ENCODE peak calls at places on chromosome 17, in seven cellular contexts. J is T47D, X is HepG2, W is HCT116, Y is K562, R is SK-N-SH, L is H1. D is an unnamed sample.

GRCh38 chr17:13704333-13704732 is 102.6 kb upstream of the HS3ST3A1 start:
- DNase-seq in J (no peak), X (no peak), W (no peak), Y (no peak), R (no peak), L (no peak), D (no peak)

GRCh38 chr17:80109713-80110446 is 8.5 kb downstream of the GAA start:
- DNase-seq in J (no peak), X (no peak), W (no peak), Y (no peak), R (peak; percentile 44), L (no peak), D (no peak)

GRCh38 chr17:68197091-68197996 is 50.5 kb upstream of the AMZ2 start:
- DNase-seq in J (peak; percentile 67), X (no peak), W (no peak), Y (peak; percentile 17), R (peak; percentile 65), L (peak; percentile 75), D (no peak)

GRCh38 chr17:29625037-29625750 is 2.5 kb upstream of the CORO6 start:
- DNase-seq in J (peak; percentile 47), X (no peak), W (peak; percentile 43), Y (no peak), R (peak; percentile 66), L (no peak), D (no peak)

GRCh38 chr17:65177901-65178300 is 40.7 kb downstream of the RGS9 start:
- DNase-seq in J (no peak), X (no peak), W (no peak), Y (no peak), R (no peak), L (no peak), D (no peak)

GRCh38 chr17:61410555-61411089 is 11.0 kb downstream of the TBX2 start:
- DNase-seq in J (peak; percentile 86), X (no peak), W (no peak), Y (no peak), R (peak; percentile 90), L (peak; percentile 91), D (no peak)

GRCh38 chr17:38730526-38731379 is 612 bp downstream of the CISD3 start:
- DNase-seq in J (peak; percentile 81), X (peak; percentile 90), W (no peak), Y (no peak), R (peak; percentile 80), L (peak; percentile 77), D (no peak)

GRCh38 chr17:18981642-18982424 is 22.7 kb downstream of the FAM83G start:
- DNase-seq in J (no peak), X (peak; percentile 87), W (peak; percentile 31), Y (peak; percentile 59), R (no peak), L (no peak), D (no peak)

GRCh38 chr17:30969989-30970680 is 704 bp upstream of the RNF135 start:
- DNase-seq in J (peak; percentile 79), X (no peak), W (no peak), Y (no peak), R (no peak), L (peak; percentile 56), D (no peak)

GRCh38 chr17:67810464-67810863 is 14.8 kb upstream of the BPTF start:
- DNase-seq in J (peak; percentile 28), X (no peak), W (no peak), Y (no peak), R (no peak), L (no peak), D (no peak)

GRCh38 chr17:7438050-7438614 is 1.2 kb upstream of the FGF11 start:
- DNase-seq in J (no peak), X (no peak), W (no peak), Y (peak; percentile 53), R (no peak), L (peak; percentile 93), D (no peak)

GRCh38 chr17:28950752-28951427 is 428 bp downstream of the PHF12 start:
- DNase-seq in J (no peak), X (no peak), W (no peak), Y (no peak), R (no peak), L (no peak), D (no peak)

GRCh38 chr17:9850151-9850550 is 24.4 kb downstream of the GLP2R start:
- DNase-seq in J (no peak), X (no peak), W (no peak), Y (no peak), R (no peak), L (no peak), D (no peak)

GRCh38 chr17:63476494-63476856 is 386 bp upstream of the ACE start:
- DNase-seq in J (no peak), X (no peak), W (no peak), Y (peak; percentile 70), R (peak; percentile 92), L (peak; percentile 77), D (no peak)

GRCh38 chr17:13036776-13037175 is 18.9 kb upstream of the ELAC2 start:
- DNase-seq in J (no peak), X (no peak), W (no peak), Y (no peak), R (no peak), L (no peak), D (no peak)

GRCh38 chr17:18185832-18186231 is 2.2 kb downstream of the ALKBH5 start:
- DNase-seq in J (no peak), X (no peak), W (no peak), Y (no peak), R (no peak), L (no peak), D (no peak)

GRCh38 chr17:55527520-55528118 is 16.4 kb upstream of the SMIM36 start:
- DNase-seq in J (peak; percentile 76), X (peak; percentile 39), W (peak; percentile 42), Y (peak; percentile 29), R (peak; percentile 74), L (peak; percentile 50), D (no peak)
- TF ChIP-seq JUND in J (no peak), X (no peak), W (no peak), Y (no peak), R (no peak), L (no peak), D (no peak)

GRCh38 chr17:75273968-75274708 is 3.1 kb upstream of the MIF4GD start:
- DNase-seq in J (no peak), X (no peak), W (no peak), Y (no peak), R (peak; percentile 50), L (no peak), D (no peak)
- TF ChIP-seq JUND in J (no peak), X (no peak), W (no peak), Y (peak; percentile 34), R (no peak), L (no peak), D (no peak)

GRCh38 chr17:20781260-20781659 is 201.7 kb downstream of the CDRT15L2 start:
- DNase-seq in J (no peak), X (no peak), W (no peak), Y (no peak), R (no peak), L (no peak), D (no peak)

GRCh38 chr17:20774472-20775135 is 195.1 kb downstream of the CDRT15L2 start:
- DNase-seq in J (no peak), X (no peak), W (no peak), Y (no peak), R (no peak), L (no peak), D (no peak)

GRCh38 chr17:20784100-20784665 is 204.7 kb downstream of the CDRT15L2 start:
- DNase-seq in J (no peak), X (no peak), W (no peak), Y (no peak), R (peak; percentile 33), L (no peak), D (no peak)

GRCh38 chr17:20775331-20775730 is 195.8 kb downstream of the CDRT15L2 start:
- DNase-seq in J (no peak), X (no peak), W (no peak), Y (no peak), R (no peak), L (no peak), D (no peak)

GRCh38 chr17:20779521-20779920 is 200.0 kb downstream of the CDRT15L2 start:
- DNase-seq in J (no peak), X (no peak), W (no peak), Y (no peak), R (no peak), L (no peak), D (no peak)
- TF ChIP-seq JUND in J (no peak), X (no peak), W (no peak), Y (no peak), R (no peak), L (no peak), D (no peak)

GRCh38 chr17:15883617-15884111 is 61.3 kb upstream of the ADORA2B start:
- DNase-seq in J (no peak), X (no peak), W (peak; percentile 2), Y (no peak), R (no peak), L (no peak), D (no peak)
- TF ChIP-seq JUND in J (no peak), X (no peak), W (no peak), Y (peak; percentile 32), R (no peak), L (no peak), D (no peak)